ENCODE peak calls at places on chromosomes 4 and X, in five cellular contexts. V is fibroblast of the aortic adventitia, L is left lung, D is HFF-Myc, O is adrenal gland. C is an unnamed sample.

GRCh38 chr4:101806914-101807313 is 16.4 kb downstream of the BANK1 start:
- DNase-seq in V (peak), O (no peak), L (no peak), D (no peak), C (no peak)

GRCh38 chrX:139246295-139246694 is 284.2 kb upstream of the F9 start:
- DNase-seq in V (no peak), L (no peak), O (no peak), D (no peak), C (no peak)

GRCh38 chr4:148238086-148238485 is 204.1 kb downstream of the NR3C2 start:
- DNase-seq in L (no peak), V (peak), O (no peak), D (no peak), C (no peak)

GRCh38 chr4:81314196-81314896 is 99.3 kb upstream of the PRKG2 start:
- DNase-seq in O (peak), D (peak), V (peak), L (no peak), C (no peak)

GRCh38 chr4:35491093-35491492 is 753.2 kb downstream of the ARAP2 start:
- DNase-seq in L (no peak), V (no peak), D (no peak), O (no peak), C (no peak)

GRCh38 chrX:153727108-153727931 is 2.7 kb downstream of the ABCD1 start:
- DNase-seq in V (peak), O (peak), D (no peak), L (no peak), C (no peak)

GRCh38 chrX:150869450-150869849 is 29.0 kb downstream of the CD99L2 start:
- DNase-seq in V (no peak), D (no peak), L (no peak), O (no peak), C (no peak)

GRCh38 chr4:52713456-52713937 is 37.7 kb downstream of the ERVMER34-1 start:
- DNase-seq in D (no peak), L (no peak), O (no peak), V (no peak), C (no peak)

GRCh38 chrX:7266261-7266660 is 118.3 kb upstream of the PUDP start:
- DNase-seq in O (no peak), L (no peak), D (no peak), V (no peak), C (no peak)

GRCh38 chrX:43962636-43963035 is 10.6 kb downstream of the NDP start:
- DNase-seq in D (no peak), O (no peak), L (no peak), V (no peak), C (no peak)

GRCh38 chrX:43964936-43965335 is 8.3 kb downstream of the NDP start:
- DNase-seq in O (no peak), D (no peak), L (no peak), V (no peak), C (no peak)

GRCh38 chrX:43958529-43958928 is 14.7 kb downstream of the NDP start:
- DNase-seq in D (peak), V (peak), O (peak), L (no peak), C (no peak)

GRCh38 chrX:43963726-43964125 is 9.5 kb downstream of the NDP start:
- DNase-seq in O (no peak), D (no peak), V (no peak), L (no peak), C (no peak)

DNA sequence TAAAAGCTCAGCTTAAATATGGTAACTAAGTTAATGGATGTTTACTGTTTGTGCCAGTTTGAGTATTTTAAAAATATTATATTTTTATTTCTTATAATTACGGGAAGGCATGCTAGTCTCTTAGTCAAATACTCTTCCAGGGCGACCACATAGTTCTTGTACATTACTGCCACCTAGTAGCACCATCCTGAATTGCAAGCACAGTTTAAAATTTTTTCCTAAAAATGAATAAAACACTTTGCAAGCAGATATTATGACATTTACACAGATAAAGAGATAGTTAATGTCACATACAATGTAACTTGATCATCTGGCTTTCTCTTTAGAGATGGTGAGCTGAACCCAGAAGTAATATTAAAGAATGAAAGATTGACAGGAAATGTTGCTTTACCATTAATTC is 11.5 kb downstream of the NDP start:
- DNase-seq in V (no peak), O (no peak), D (no peak), L (no peak), C (no peak)
- TF ChIP-seq CTCF in V (no peak), O (no peak), D (no peak), L (no peak), C (peak)

DNA sequence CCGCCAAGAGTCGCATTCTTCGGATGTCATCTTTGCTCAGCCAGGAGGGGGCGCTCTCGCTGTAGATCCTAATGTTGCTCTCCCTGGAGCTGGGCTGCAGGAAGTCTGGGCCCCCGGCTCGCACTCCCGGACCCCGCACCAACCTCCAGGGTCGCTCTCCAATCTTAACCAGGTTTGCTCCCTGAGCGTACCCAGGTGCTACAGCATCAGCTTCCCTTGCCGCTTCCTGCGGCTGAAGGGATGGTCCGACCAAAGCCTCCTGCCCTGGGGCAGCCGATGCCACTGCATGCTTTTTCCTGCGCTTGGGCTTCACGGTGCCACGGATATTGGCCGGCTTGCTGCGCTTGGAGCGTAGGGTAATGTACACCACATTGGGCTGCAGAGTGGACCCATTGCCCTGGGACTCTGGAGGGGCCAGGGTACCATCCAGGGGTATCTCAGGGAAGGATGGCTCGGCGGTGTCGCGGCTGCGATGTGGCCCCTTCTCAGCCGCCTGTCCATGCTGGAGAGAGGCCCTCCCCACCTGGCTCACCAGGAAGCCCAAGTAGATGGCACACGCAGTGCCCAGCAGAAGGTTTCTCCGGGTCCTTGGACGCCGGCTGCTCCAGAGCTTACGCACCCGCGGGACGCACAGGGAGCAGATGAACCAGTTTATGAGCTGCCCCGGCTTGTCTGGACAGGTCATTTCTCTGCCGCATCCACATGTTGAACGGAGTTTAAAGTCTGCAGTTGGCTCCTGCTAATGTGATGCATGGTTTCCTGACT is 2.0 kb downstream of the GASK1B start:
- DNase-seq in L (peak), O (peak), D (no peak), V (no peak), C (peak)
- TF ChIP-seq CTCF in L (peak), O (peak), D (peak), V (peak), C (peak)

GRCh38 chr4:154018659-154019058 is 229.8 kb upstream of the SFRP2 start:
- DNase-seq in V (no peak), O (no peak), D (no peak), L (no peak), C (no peak)
- TF ChIP-seq CTCF in V (no peak), O (no peak), D (peak), L (no peak), C (no peak)

DNA sequence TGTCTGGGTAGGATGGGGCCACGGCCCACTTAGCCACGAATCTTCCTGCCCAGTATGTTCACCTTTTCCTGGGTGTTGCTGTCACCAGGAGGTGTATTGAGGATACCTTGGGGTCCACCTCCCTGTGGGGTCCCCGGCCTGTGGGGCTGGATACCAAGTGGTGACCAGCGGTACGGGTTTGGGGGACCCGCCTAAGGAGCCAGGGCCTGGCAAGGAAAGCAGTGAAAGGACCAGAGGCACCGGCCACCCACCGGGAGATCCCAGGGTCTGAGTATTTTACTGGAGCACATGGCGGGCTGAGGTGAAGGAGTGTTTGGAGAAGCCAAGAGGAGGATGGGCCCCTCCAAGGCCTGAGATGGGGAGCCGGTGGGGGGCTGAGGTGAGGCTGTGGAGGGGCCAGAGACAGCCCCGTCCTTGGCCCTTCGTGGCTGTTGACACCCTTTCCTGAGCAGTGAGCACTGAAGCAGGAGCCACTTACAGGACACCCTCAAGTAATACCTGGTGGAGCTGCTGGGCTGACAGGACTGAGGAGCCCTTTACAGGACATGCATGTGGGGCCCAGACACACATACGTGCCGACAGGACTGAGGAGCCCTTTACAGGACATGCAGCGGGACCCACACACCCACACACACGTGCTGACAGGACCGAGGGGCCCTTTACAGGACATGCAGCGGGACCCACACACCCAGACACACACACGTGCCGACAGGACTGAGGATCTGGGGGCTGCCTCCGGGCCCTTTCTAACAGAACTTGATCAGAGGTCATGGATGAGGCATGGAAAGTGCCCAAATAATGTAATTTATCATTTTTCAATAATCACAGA is 38.4 kb downstream of the TMEM271 start:
- DNase-seq in V (no peak), D (no peak), O (no peak), L (no peak), C (no peak)
- TF ChIP-seq CTCF in V (no peak), D (no peak), O (no peak), L (no peak), C (no peak)

DNA sequence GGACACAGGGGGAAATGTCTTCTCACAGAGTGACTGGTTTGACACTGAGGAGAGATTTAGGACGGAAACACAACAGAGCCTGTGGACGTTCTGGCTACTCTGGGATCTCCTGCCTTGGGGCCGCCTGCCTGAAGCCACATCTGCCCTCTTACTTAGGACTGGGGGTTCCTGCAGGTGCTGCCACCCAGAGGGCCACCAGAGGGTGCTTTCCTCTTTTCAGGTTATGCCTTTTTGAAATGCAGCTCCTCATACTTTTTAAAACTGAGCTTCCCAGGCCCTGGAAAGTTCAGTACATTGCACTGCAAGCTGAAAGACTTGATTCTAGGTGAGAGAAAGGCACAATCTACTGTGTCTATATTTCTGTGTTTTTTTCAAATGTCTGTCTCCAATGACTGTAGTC is 92.2 kb upstream of the PGRMC2 start:
- DNase-seq in L (no peak), V (peak), O (peak), D (no peak), C (no peak)
- TF ChIP-seq CTCF in L (peak), V (peak), O (peak), D (peak), C (peak)

DNA sequence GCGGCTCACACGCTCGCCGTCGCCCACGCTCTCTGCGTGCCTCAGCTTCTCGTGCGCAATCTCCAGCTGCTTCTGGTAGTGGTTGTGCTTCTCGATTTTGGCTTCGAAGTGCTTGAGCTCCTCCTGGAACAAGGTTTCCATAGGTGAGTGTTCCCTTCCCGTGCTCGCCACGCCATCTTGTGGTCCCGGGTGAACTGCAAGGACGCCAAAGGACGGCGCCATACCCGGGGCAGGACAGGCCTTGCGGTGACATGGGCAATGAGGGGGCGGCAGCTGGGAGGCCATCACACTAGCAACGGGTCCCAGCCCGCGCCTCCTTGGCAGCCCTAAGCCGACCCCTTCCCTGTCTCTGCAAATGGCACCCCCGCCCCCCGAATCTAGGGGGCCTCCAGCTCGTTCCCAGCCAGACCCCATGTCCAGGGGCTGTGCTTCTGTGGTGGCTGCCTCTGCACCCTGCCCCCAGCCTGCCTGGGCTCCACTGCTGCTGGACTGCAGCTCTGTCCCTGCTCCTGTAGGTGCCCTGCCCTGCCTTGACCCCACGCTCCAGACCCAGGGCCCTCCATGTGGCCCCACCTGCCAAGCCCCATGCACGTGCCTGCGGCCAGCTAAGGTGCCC is 17.3 kb downstream of the LRPAP1 start:
- DNase-seq in L (peak), O (no peak), D (no peak), V (no peak), C (no peak)
- TF ChIP-seq CTCF in L (no peak), O (no peak), D (peak), V (peak), C (peak)

C was measured in type B pancreatic cell.